ENCODE peak calls at places on chromosomes 6 and 20, in eight cellular contexts. S, O, J, A, L, R, H and C are unnamed samples.
A peak's percentile ranks its signal among the peaks of the same experiment; 100 is the strongest.

GRCh38 chr6:52552278-52552643 is 24.6 kb downstream of the TRAM2 start:
- DNase-seq in S (no peak), O (no peak), J (peak; percentile 51), A (no peak), L (no peak), R (no peak), H (no peak), C (no peak)

GRCh38 chr20:19056909-19057308 is 155.5 kb upstream of the SLC24A3 start:
- DNase-seq in S (no peak), O (no peak), J (no peak), A (no peak), L (no peak), R (no peak), H (no peak), C (peak; percentile 33)

GRCh38 chr6:164825386-164825785 is 484.0 kb downstream of the C6orf118 start:
- DNase-seq in S (no peak), O (no peak), J (no peak), A (no peak), L (no peak), R (no peak), H (no peak), C (no peak)

GRCh38 chr6:6515691-6516607 is 72.6 kb upstream of the LY86 start:
- DNase-seq in S (no peak), O (no peak), J (no peak), A (no peak), L (no peak), R (no peak), H (no peak), C (peak; percentile 87)

GRCh38 chr6:129312865-129313264 is 397.1 kb downstream of the ARHGAP18 start:
- DNase-seq in S (no peak), O (no peak), J (peak; percentile 89), A (no peak), L (peak; percentile 74), R (no peak), H (peak; percentile 73), C (no peak)

GRCh38 chr6:73523434-73524123 is 2.7 kb upstream of the EEF1A1 start:
- DNase-seq in S (peak; percentile 40), O (peak; percentile 55), J (peak; percentile 64), A (peak; percentile 33), L (peak; percentile 40), R (peak; percentile 72), H (no peak), C (peak; percentile 86)

GRCh38 chr20:21096321-21097043 is 9.7 kb downstream of the LINC00237 start:
- DNase-seq in S (no peak), O (no peak), J (peak; percentile 54), A (no peak), L (peak; percentile 11), R (no peak), H (peak; percentile 55), C (peak; percentile 16)

GRCh38 chr6:144595266-144595665 is 310.1 kb downstream of the UTRN start:
- DNase-seq in S (no peak), O (no peak), J (no peak), A (no peak), L (peak; percentile 15), R (no peak), H (no peak), C (no peak)

GRCh38 chr20:47990507-47991132 is 205.3 kb upstream of the SULF2 start:
- DNase-seq in S (no peak), O (no peak), J (no peak), A (no peak), L (no peak), R (no peak), H (no peak), C (no peak)

GRCh38 chr20:3701061-3701998 is 11.1 kb downstream of the SIGLEC1 start:
- DNase-seq in S (no peak), O (no peak), J (no peak), A (no peak), L (no peak), R (no peak), H (no peak), C (no peak)

GRCh38 chr20:17228624-17229061 is 1.8 kb downstream of the PCSK2 start:
- DNase-seq in S (no peak), O (peak; percentile 11), J (no peak), A (no peak), L (no peak), R (peak; percentile 68), H (no peak), C (no peak)

GRCh38 chr6:4941782-4942672 is 61.8 kb downstream of the RPP40 start:
- DNase-seq in S (no peak), O (peak; percentile 50), J (peak; percentile 94), A (peak; percentile 76), L (peak; percentile 97), R (no peak), H (peak; percentile 94), C (peak; percentile 65)

GRCh38 chr6:34149831-34150400 is 4.0 kb upstream of the GRM4 start:
- DNase-seq in S (no peak), O (no peak), J (no peak), A (no peak), L (no peak), R (no peak), H (no peak), C (no peak)

GRCh38 chr20:50409495-50409894 is 100.7 kb upstream of the PTPN1 start:
- DNase-seq in S (no peak), O (peak; percentile 33), J (peak; percentile 53), A (no peak), L (peak; percentile 68), R (no peak), H (no peak), C (no peak)

GRCh38 chr20:17621229-17621968 is 51.5 kb downstream of the DSTN start:
- DNase-seq in S (no peak), O (no peak), J (no peak), A (peak; percentile 6), L (no peak), R (peak; percentile 49), H (no peak), C (no peak)

GRCh38 chr6:75349262-75349984 is 64.8 kb upstream of the TMEM30A start:
- DNase-seq in S (no peak), O (peak; percentile 51), J (peak; percentile 48), A (no peak), L (no peak), R (peak; percentile 72), H (peak; percentile 13), C (no peak)

GRCh38 chr20:5535211-5535756 is 214.9 kb upstream of the SHLD1 start:
- DNase-seq in S (no peak), O (peak; percentile 75), J (peak; percentile 86), A (no peak), L (peak; percentile 95), R (no peak), H (peak; percentile 61), C (no peak)

GRCh38 chr6:166563805-166564204 is 22.7 kb downstream of the RAMACL start:
- DNase-seq in S (no peak), O (no peak), J (no peak), A (peak; percentile 56), L (no peak), R (no peak), H (no peak), C (no peak)

GRCh38 chr6:122028933-122029332 is 370.5 kb upstream of the HSF2 start:
- DNase-seq in S (no peak), O (no peak), J (no peak), A (no peak), L (no peak), R (no peak), H (no peak), C (no peak)

DNA sequence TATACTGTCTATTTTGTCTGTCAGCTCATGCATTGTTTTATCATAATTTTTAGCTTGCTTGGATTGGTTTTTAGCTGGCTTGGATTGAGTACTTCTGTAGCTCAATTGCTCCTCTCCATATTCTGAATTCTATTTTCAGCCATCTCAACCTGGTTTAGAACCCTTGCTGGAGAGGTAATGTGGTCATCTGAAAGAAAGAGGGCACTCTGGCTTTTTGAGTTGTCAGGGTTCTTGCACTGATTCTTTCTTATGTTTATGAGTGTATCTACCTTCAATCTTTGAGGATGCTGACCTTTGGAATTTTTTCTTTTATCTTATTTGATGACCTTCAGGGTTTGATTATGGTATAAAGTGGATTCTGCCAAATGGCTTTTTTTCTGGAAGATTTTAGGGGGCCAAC is 632.7 kb upstream of the ID4 start:
- DNase-seq in S (no peak), O (no peak), J (no peak), A (no peak), L (no peak), R (no peak), H (no peak), C (no peak)
- TF ChIP-seq CTCF in S (no peak), O (no peak), J (no peak), A (no peak), L (no peak), R (no peak), H (no peak), C (no peak)

GRCh38 chr20:6818033-6818808 is 50.7 kb downstream of the BMP2 start:
- DNase-seq in S (no peak), O (no peak), J (no peak), A (no peak), L (no peak), R (no peak), H (no peak), C (no peak)

GRCh38 chr20:6814945-6815344 is 47.5 kb downstream of the BMP2 start:
- DNase-seq in S (no peak), O (no peak), J (no peak), A (no peak), L (no peak), R (no peak), H (no peak), C (no peak)

GRCh38 chr20:6824401-6824800 is 56.9 kb downstream of the BMP2 start:
- DNase-seq in S (no peak), O (no peak), J (no peak), A (no peak), L (no peak), R (no peak), H (no peak), C (no peak)

GRCh38 chr20:6819599-6819998 is 52.1 kb downstream of the BMP2 start:
- DNase-seq in S (no peak), O (peak; percentile 28), J (no peak), A (no peak), L (no peak), R (no peak), H (no peak), C (no peak)
- TF ChIP-seq CTCF in S (no peak), O (peak; percentile 35), J (no peak), A (no peak), L (peak; percentile 19), R (no peak), H (no peak), C (no peak)

DNA sequence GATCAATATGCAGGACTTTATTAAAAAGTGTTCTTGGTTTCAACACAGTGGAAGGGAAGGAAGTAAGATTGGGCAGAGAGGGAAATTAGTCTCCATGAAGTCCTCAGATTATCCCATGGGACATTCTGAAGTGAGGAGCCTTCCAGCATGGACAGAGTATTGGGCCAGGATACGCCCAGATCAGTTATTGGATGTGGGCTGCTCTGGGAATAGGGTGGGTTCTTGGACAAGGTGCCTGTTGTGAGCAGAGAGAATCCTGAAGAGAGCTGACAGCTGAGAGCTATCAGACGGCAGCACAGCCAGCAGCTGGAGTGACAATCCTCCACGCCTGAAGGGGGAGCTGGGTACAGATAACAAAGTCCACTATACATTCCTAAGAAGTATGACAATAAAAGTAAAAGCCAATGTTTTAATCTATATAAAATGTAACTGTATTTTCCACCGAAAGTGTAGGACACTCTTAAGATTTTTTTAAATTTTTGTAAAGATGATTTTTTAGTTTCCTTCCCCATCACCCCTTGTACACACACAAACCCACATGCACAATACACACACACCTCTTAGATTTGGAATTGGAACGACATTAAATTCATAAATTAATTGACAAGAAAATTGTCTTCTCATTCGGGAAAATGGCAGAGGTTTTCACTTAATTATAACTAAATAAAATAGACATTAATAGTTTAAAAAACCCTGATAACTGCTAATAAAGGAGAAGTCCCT is 107.8 kb downstream of the FBXO5 start:
- DNase-seq in S (no peak), O (no peak), J (no peak), A (no peak), L (no peak), R (no peak), H (no peak), C (no peak)
- TF ChIP-seq CTCF in S (no peak), O (no peak), J (no peak), A (no peak), L (no peak), R (no peak), H (no peak), C (no peak)

GRCh38 chr6:135506270-135506997 is 8.9 kb upstream of the AHI1 start:
- DNase-seq in S (no peak), O (peak; percentile 62), J (peak; percentile 69), A (no peak), L (peak; percentile 56), R (no peak), H (peak; percentile 53), C (peak; percentile 54)
- TF ChIP-seq CTCF in S (peak; percentile 42), O (peak; percentile 71), J (peak; percentile 43), A (peak; percentile 33), L (peak; percentile 59), R (peak; percentile 69), H (peak; percentile 85), C (peak; percentile 77)